ENCODE peak calls at places on chromosomes 11 and 22, in eight cellular contexts. C, Q, U, O, G, N, F and J are unnamed samples.

GRCh38 chr11:8732748-8733241 is 50.2 kb downstream of the RPL27A start:
- DNase-seq in O (peak; percentile 66), Q (peak; percentile 18), F (no peak), U (no peak), G (no peak), C (no peak), N (no peak), J (no peak)

GRCh38 chr22:48880749-48881148 is 946.9 kb downstream of the BRD1 start:
- DNase-seq in F (no peak), N (no peak), G (no peak), C (no peak), U (no peak), Q (no peak), O (no peak), J (no peak)

GRCh38 chr11:73267122-73267846 is 4.9 kb upstream of the P2RY6 start:
- DNase-seq in G (no peak), N (no peak), C (no peak), O (no peak), Q (no peak), F (no peak), U (no peak), J (no peak)

GRCh38 chr11:95095858-95096587 is 6.4 kb downstream of the ENDOD1 start:
- DNase-seq in O (peak; percentile 41), F (no peak), Q (no peak), N (peak; percentile 64), C (no peak), U (peak; percentile 61), G (no peak), J (no peak)

GRCh38 chr22:23803001-23803819 is 16.4 kb downstream of the SMARCB1 start:
- DNase-seq in O (no peak), F (no peak), G (no peak), N (peak; percentile 44), U (peak; percentile 58), C (no peak), Q (no peak), J (no peak)

GRCh38 chr11:69008774-69009440 is 4.1 kb downstream of the MRGPRF start:
- DNase-seq in Q (no peak), O (peak; percentile 92), U (no peak), G (no peak), F (no peak), N (no peak), C (no peak), J (no peak)

GRCh38 chr11:87281496-87281895 is 243.8 kb downstream of the TMEM135 start:
- DNase-seq in U (no peak), F (no peak), Q (no peak), O (peak; percentile 28), G (no peak), N (no peak), C (no peak), J (no peak)

GRCh38 chr11:2270322-2271076 is at the start of gene ASCL2:
- DNase-seq in C (no peak), U (no peak), F (peak; percentile 40), G (no peak), Q (no peak), O (peak; percentile 15), N (no peak), J (no peak)

GRCh38 chr11:5405173-5405572 is 16.7 kb upstream of the OR51Q1 start:
- DNase-seq in U (no peak), O (no peak), F (no peak), C (no peak), N (no peak), G (no peak), Q (no peak), J (no peak)

GRCh38 chr11:42631223-42631843 is 680.5 kb upstream of the API5 start:
- DNase-seq in F (no peak), Q (no peak), O (peak; percentile 66), C (no peak), N (no peak), U (no peak), G (no peak), J (no peak)

GRCh38 chr22:37088108-37088605 is 21.4 kb downstream of the TMPRSS6 start:
- DNase-seq in N (no peak), C (no peak), F (no peak), O (peak; percentile 72), U (no peak), Q (no peak), G (no peak), J (no peak)

GRCh38 chr22:36455571-36456458 is 25.6 kb downstream of the TXN2 start:
- DNase-seq in O (no peak), N (no peak), F (no peak), Q (no peak), G (no peak), C (no peak), U (no peak), J (no peak)